ENCODE peak calls at places on chromosomes 1 and 21, in four cellular contexts. Z is transverse colon, K is tibial artery, S is endodermal cell. N is an unnamed sample. For H3K9me3, the result is how much of the 10 kb centered on the place peaks cover.

GRCh38 chr1:244789731-244790130 is 45.7 kb upstream of the COX20 start:
- DNase-seq in Z (no peak), K (no peak), S (no peak), N (no peak)

GRCh38 chr21:33080376-33080775 is 10.4 kb downstream of the OLIG1 start:
- DNase-seq in Z (no peak), K (no peak), S (no peak), N (no peak)

GRCh38 chr1:243434594-243434993 is 178.8 kb downstream of the SDCCAG8 start:
- DNase-seq in Z (no peak), K (no peak), S (no peak), N (no peak)

GRCh38 chr1:93977546-93977945 is 68.3 kb upstream of the GCLM start:
- DNase-seq in Z (no peak), K (no peak), S (no peak), N (no peak)

GRCh38 chr1:175192630-175193338 is at the start of gene KIAA0040:
- DNase-seq in Z (peak), K (peak), S (peak), N (peak)

GRCh38 chr1:46489638-46490602 is at the start of gene DMBX1:
- DNase-seq in Z (peak), K (no peak), S (peak), N (peak)

GRCh38 chr1:116954450-116954849 is 44.7 kb downstream of the PTGFRN start:
- DNase-seq in Z (no peak), K (peak), S (no peak), N (no peak)

GRCh38 chr1:17233675-17234074 is 15.2 kb upstream of the PADI3 start:
- DNase-seq in Z (peak), K (peak), S (no peak), N (no peak)

GRCh38 chr1:80925130-80925780 is 875.5 kb upstream of the ADGRL2 start:
- DNase-seq in Z (no peak), K (no peak), S (no peak), N (no peak)

GRCh38 chr1:206634365-206635079 is 814 bp upstream of the DYRK3 start:
- DNase-seq in Z (peak), K (peak), S (peak), N (peak)

GRCh38 chr1:234310460-234310817 is 62.8 kb upstream of the COA6 start:
- DNase-seq in Z (no peak), K (no peak), S (peak), N (no peak)

GRCh38 chr1:153261793-153262371 is 2.4 kb downstream of the LORICRIN start:
- DNase-seq in Z (no peak), K (no peak), S (no peak), N (no peak)

GRCh38 chr21:45148316-45149000 is 74.1 kb downstream of the ADARB1 start:
- DNase-seq in Z (no peak), K (no peak), S (no peak), N (no peak)

GRCh38 chr1:33256335-33256700 is at the start of gene ZNF362:
- DNase-seq in Z (peak), K (peak), S (peak), N (peak)

GRCh38 chr1:145927916-145928647 is 798 bp upstream of the RBM8A start:
- DNase-seq in Z (peak), K (no peak), S (no peak), N (no peak)

GRCh38 chr1:24065314-24065713 is 46.6 kb downstream of the MYOM3 start:
- DNase-seq in Z (no peak), K (no peak), S (no peak), N (no peak)

GRCh38 chr1:24069817-24070216 is 42.1 kb downstream of the MYOM3 start:
- DNase-seq in Z (no peak), K (no peak), S (no peak), N (no peak)

GRCh38 chr1:24071941-24072340 is 40.0 kb downstream of the MYOM3 start:
- DNase-seq in Z (no peak), K (no peak), S (no peak), N (no peak)

GRCh38 chr1:24070821-24071393 is 41.0 kb downstream of the MYOM3 start:
- DNase-seq in Z (peak), K (peak), S (peak), N (peak)

DNA sequence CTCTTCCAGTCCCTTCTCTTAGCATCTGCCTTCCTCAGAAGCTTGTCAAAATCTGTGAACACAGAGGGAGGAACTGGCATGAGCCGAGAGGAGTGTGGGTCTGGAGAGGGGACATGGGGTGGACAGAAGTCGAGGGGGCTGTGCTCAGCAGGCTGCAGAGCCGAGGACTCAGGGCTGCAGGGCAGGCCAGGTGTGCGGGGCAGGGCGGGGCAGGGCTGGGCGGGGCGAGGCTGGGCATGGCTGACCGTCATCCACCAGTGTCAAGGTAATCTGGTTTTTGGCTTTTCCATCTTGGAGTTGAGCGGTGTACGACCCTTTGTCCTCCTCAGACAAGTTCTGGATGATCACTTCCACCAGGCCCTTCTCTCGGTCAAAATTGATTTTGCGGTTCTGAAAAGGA is 44.0 kb downstream of the MYOM3 start:
- DNase-seq in Z (no peak), K (no peak), S (no peak), N (no peak)
- H3K9me3 ChIP-seq in Z (under half), K (under half), S (under half), N (under half)

DNA sequence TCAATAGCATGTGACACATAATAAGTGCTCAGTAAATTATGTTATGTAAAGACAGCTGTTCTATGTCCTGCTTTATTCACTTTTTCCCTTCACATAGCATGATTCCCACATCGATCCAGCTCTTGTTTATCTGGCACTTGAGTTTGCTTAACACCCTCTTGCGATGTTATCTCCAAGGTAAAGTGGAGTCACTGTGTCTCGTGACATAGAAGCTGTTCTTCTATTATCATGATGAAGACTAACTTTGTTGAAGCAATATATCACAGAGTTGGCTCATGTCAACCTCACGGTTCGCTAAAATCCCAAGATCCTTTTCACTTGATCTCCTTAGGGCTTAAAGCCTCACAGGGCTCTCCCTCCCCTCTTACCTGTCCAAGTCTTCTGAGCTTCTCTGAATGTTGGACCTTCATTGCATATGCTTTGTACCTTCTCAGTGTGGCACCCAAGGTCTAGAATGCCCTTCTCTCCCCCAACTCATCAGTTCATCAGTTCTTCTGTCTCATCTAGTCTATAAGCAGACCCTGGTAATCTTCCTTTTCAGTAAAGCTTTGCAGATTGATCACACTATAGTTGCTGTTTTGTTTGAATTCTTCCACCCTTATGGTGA is 38.0 kb downstream of the PLXNA2 start:
- DNase-seq in Z (no peak), K (no peak), S (no peak), N (no peak)
- H3K27ac ChIP-seq in Z (peak), K (peak), S (no peak), N (no peak)

GRCh38 chr1:2835650-2836159 is 34.2 kb upstream of the TTC34 start:
- DNase-seq in Z (no peak), K (no peak), S (no peak), N (no peak)

GRCh38 chr1:2834146-2834475 is 32.6 kb upstream of the TTC34 start:
- DNase-seq in Z (no peak), K (no peak), S (no peak), N (no peak)

GRCh38 chr1:2836333-2836970 is 35.0 kb upstream of the TTC34 start:
- DNase-seq in Z (no peak), K (no peak), S (no peak), N (no peak)

GRCh38 chr1:2833454-2834145 is 32.1 kb upstream of the TTC34 start:
- DNase-seq in Z (no peak), K (no peak), S (no peak), N (no peak)

GRCh38 chr1:2834741-2835564 is 33.5 kb upstream of the TTC34 start:
- DNase-seq in Z (no peak), K (no peak), S (no peak), N (no peak)
- H3K9me3 ChIP-seq in Z (under half), K (under half), S (under half), N (under half)

DNA sequence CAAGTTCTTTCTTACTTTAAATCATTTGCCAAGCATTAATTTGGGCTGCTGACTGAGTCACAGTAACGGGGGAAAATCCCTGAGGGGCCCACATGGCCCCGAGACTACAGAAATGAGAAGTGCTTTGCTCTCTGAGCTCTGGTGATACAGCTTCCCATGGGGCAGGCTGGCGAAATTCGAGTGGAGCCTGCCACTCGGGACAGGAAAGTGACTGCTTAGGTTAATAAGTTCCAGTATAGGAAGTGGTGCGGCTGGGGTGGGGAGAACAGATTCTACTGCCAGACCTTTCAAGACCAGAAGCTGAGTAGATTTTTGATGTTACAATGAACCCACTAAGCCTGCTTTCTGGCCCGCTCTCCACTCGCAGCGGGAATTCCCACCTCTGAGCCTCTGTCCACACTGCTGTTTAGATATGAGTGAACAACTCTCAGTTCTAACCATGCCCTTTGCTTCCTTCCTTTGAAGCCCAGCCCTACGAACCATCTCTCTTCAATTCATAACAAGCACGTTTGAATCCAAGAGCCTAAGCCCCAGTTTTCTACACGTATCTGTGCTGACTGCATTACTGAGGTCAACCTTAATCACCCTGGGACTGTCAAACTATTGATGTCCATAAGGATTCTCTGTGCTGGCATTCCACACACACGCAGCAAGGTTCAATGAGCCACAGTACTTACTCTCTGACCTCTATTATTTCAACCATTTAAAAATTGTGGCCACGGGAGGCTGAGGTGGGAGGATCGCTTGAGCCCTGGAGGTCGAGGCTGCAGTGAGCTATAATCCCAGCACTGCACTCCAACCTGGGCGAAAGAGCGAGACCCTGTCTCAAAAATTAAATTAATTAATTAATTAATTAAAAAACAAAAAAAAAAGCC is 9.6 kb downstream of the ZBTB17 start:
- DNase-seq in Z (peak), K (peak), S (no peak), N (no peak)
- H3K27ac ChIP-seq in Z (peak), K (peak), S (no peak), N (no peak)

DNA sequence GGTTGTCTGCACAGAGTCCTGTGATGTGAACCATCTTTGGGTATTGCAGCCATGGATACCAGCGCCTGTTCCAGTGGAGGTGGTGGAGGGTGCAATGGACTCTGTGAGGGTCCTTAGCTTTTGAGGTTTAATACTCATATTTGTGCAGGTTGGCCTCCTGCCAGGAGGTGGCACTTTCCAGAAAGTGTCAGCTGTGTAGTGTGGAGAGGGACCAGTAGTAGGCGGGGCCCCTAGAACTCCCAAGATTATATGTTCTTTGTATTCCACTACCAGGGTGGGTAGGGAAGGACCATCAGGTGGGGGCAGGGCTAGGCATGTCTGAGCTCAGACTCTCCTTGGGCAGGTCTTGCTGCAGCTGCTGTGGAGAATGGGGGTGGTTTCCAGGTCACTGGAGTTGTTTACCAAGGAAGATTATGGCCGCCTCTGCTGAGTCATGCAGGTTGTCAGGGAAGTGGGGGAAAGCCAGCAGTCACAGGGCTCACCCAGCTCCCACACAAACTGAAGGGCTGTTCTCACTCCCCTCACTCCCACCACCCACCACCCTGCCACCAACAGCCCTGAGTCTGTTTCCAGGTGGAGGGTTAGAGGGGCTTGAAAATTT is 31.2 kb upstream of the ZNF678 start:
- DNase-seq in Z (no peak), K (no peak), S (no peak), N (no peak)
- H3K9me3 ChIP-seq in Z (half or more), K (under half), S (half or more), N (half or more)

GRCh38 chr1:181443231-181443853 is 40.0 kb upstream of the CACNA1E start:
- DNase-seq in Z (no peak), K (no peak), S (no peak), N (no peak)
- H3K27ac ChIP-seq in Z (no peak), K (no peak), S (no peak), N (no peak)

GRCh38 chr21:7951854-7952519 is 2569.4 kb upstream of the TPTE start:
- DNase-seq in Z (no peak), K (no peak), S (no peak), N (no peak)
- H3K9me3 ChIP-seq in Z (under half), K (half or more), S (under half), N (half or more)

GRCh38 chr1:203914292-203914691 is 52.9 kb downstream of the SNRPE start:
- DNase-seq in Z (no peak), K (no peak), S (no peak), N (no peak)
- H3K27ac ChIP-seq in Z (no peak), K (no peak), S (no peak), N (no peak)

GRCh38 chr1:155389831-155390230 is 69.1 kb downstream of the RUSC1 start:
- DNase-seq in Z (no peak), K (no peak), S (no peak), N (no peak)
- H3K9me3 ChIP-seq in Z (under half), K (under half), S (half or more), N (under half)

N was measured in neural progenitor cell.